ENCODE peak calls at places on chromosomes 12 and 14, in nine cellular contexts. I is astrocyte, W is H1, N is IMR-90, C is H9, J is pancreas, B is right atrium auricular region, S is stomach, G is A549. R is an unnamed sample.

GRCh38 chr12:117080707-117081141 is 18.5 kb downstream of the TESC start:
- DNase-seq in I (no peak), W (no peak), N (no peak), C (no peak), J (no peak), B (no peak), S (no peak), G (no peak), R (no peak)

GRCh38 chr14:97077253-97077653 is 280.1 kb downstream of the VRK1 start:
- DNase-seq in I (peak), W (no peak), N (no peak), C (no peak), J (no peak), B (peak), S (peak), G (peak), R (no peak)

GRCh38 chr14:22426711-22427110 is 162.3 kb downstream of the DAD1 start:
- DNase-seq in I (no peak), W (no peak), N (no peak), C (no peak), J (no peak), B (no peak), S (no peak), G (no peak), R (no peak)

GRCh38 chr14:32134448-32135070 is 57.5 kb downstream of the ARHGAP5 start:
- DNase-seq in I (peak), W (no peak), N (peak), C (no peak), J (no peak), B (no peak), S (no peak), G (peak), R (no peak)

GRCh38 chr14:21768116-21768874 is 94.7 kb upstream of the OR4E1 start:
- DNase-seq in I (no peak), W (no peak), N (peak), C (peak), J (no peak), B (no peak), S (no peak), G (peak), R (no peak)

GRCh38 chr14:90388437-90388836 is 8.4 kb upstream of the CALM1 start:
- DNase-seq in I (peak), W (no peak), N (peak), C (peak), J (peak), B (no peak), S (peak), G (peak), R (no peak)

GRCh38 chr12:46349253-46349652 is 23.3 kb downstream of the SLC38A2 start:
- DNase-seq in I (no peak), W (no peak), N (no peak), C (no peak), J (no peak), B (no peak), S (no peak), G (no peak), R (no peak)

GRCh38 chr14:54653764-54654469 is 87.0 kb downstream of the SAMD4A start:
- DNase-seq in I (peak), W (no peak), N (peak), C (no peak), J (no peak), B (peak), S (no peak), G (peak), R (no peak)

GRCh38 chr12:104006929-104007328 is 41.3 kb downstream of the TDG start:
- DNase-seq in I (peak), W (no peak), N (peak), C (no peak), J (no peak), B (no peak), S (no peak), G (peak), R (no peak)

GRCh38 chr12:28879379-28879778 is 269.7 kb upstream of the FAR2 start:
- DNase-seq in I (no peak), W (no peak), N (no peak), C (no peak), J (no peak), B (no peak), S (no peak), G (no peak), R (no peak)

GRCh38 chr12:67056329-67056728 is 212.8 kb upstream of the CAND1 start:
- DNase-seq in I (no peak), W (no peak), N (no peak), C (no peak), J (no peak), B (no peak), S (no peak), G (no peak), R (no peak)

GRCh38 chr12:2403221-2403976 is 350.6 kb downstream of the CACNA1C start:
- DNase-seq in I (no peak), W (no peak), N (no peak), C (no peak), J (no peak), B (no peak), S (no peak), G (no peak), R (no peak)

GRCh38 chr12:32161040-32161439 is 54.4 kb downstream of the BICD1 start:
- DNase-seq in I (no peak), W (no peak), N (no peak), C (no peak), J (no peak), B (no peak), S (no peak), G (no peak), R (no peak)

GRCh38 chr12:39441963-39442894 is 691 bp downstream of the KIF21A start:
- DNase-seq in I (peak), W (peak), N (no peak), C (peak), J (peak), B (peak), S (peak), G (peak), R (no peak)

GRCh38 chr14:98189521-98189920 is 1082.5 kb downstream of the BCL11B start:
- DNase-seq in I (no peak), W (no peak), N (no peak), C (no peak), J (no peak), B (no peak), S (no peak), G (no peak), R (no peak)

GRCh38 chr14:57403521-57403864 is 13.1 kb downstream of the NAA30 start:
- DNase-seq in I (no peak), W (no peak), N (no peak), C (no peak), J (no peak), B (no peak), S (no peak), G (no peak), R (no peak)

GRCh38 chr12:38664661-38665269 is 240.6 kb downstream of the CPNE8 start:
- DNase-seq in I (no peak), W (no peak), N (no peak), C (no peak), J (no peak), B (no peak), S (no peak), G (peak), R (no peak)

GRCh38 chr12:51210690-51211395 is 7.0 kb downstream of the POU6F1 start:
- DNase-seq in I (no peak), W (no peak), N (no peak), C (no peak), J (no peak), B (no peak), S (no peak), G (no peak), R (no peak)

GRCh38 chr14:68444449-68445168 is 348.3 kb downstream of the ZFP36L1 start:
- DNase-seq in I (peak), W (no peak), N (peak), C (no peak), J (peak), B (no peak), S (peak), G (no peak), R (no peak)

GRCh38 chr14:104544362-104544761 is 35.2 kb upstream of the C14orf180 start:
- DNase-seq in I (no peak), W (peak), N (no peak), C (peak), J (no peak), B (no peak), S (no peak), G (no peak), R (no peak)

GRCh38 chr12:96177013-96177412 is 17.2 kb upstream of the ELK3 start:
- DNase-seq in I (peak), W (no peak), N (peak), C (no peak), J (no peak), B (no peak), S (no peak), G (no peak), R (no peak)

GRCh38 chr14:98187302-98187701 is 1084.7 kb downstream of the BCL11B start:
- DNase-seq in I (no peak), W (no peak), N (no peak), C (no peak), J (no peak), B (no peak), S (no peak), G (no peak), R (no peak)

GRCh38 chr12:124564232-124564958 is 3.0 kb downstream of the NCOR2 start:
- DNase-seq in I (no peak), W (no peak), N (no peak), C (no peak), J (no peak), B (no peak), S (no peak), G (no peak), R (no peak)

GRCh38 chr14:50018236-50019210 is 97.8 kb downstream of the VCPKMT start:
- DNase-seq in I (peak), W (no peak), N (peak), C (no peak), J (no peak), B (no peak), S (peak), G (peak), R (no peak)

GRCh38 chr12:48789858-48790326 is 1.0 kb upstream of the ADCY6 start:
- DNase-seq in I (no peak), W (peak), N (no peak), C (no peak), J (no peak), B (no peak), S (no peak), G (no peak), R (no peak)

GRCh38 chr12:93614917-93615596 is 42.6 kb downstream of the SOCS2 start:
- DNase-seq in I (peak), W (no peak), N (peak), C (no peak), J (no peak), B (no peak), S (no peak), G (no peak), R (no peak)

GRCh38 chr12:132444957-132445883 is 44.7 kb upstream of the FBRSL1 start:
- DNase-seq in I (no peak), W (peak), N (no peak), C (peak), J (no peak), B (no peak), S (peak), G (no peak), R (no peak)

GRCh38 chr14:105052110-105052458 is 13.1 kb downstream of the GPR132 start:
- DNase-seq in I (no peak), W (no peak), N (no peak), C (no peak), J (no peak), B (no peak), S (no peak), G (no peak), R (no peak)

GRCh38 chr14:41873379-41874034 is 266.8 kb downstream of the LRFN5 start:
- DNase-seq in I (peak), W (no peak), N (peak), C (no peak), J (no peak), B (no peak), S (no peak), G (no peak), R (no peak)

GRCh38 chr12:31440586-31440985 is 114.6 kb upstream of the SINHCAF start:
- DNase-seq in I (no peak), W (peak), N (no peak), C (no peak), J (no peak), B (no peak), S (no peak), G (no peak), R (peak)

GRCh38 chr12:76480800-76481199 is 78.8 kb downstream of the OSBPL8 start:
- DNase-seq in I (no peak), W (no peak), N (no peak), C (no peak), J (no peak), B (no peak), S (no peak), G (no peak), R (no peak)

GRCh38 chr12:50234347-50234746 is 49.0 kb downstream of the LIMA1 start:
- DNase-seq in I (no peak), W (no peak), N (no peak), C (peak), J (no peak), B (no peak), S (peak), G (peak), R (no peak)

GRCh38 chr12:24864796-24865125 is 84.1 kb downstream of the BCAT1 start:
- DNase-seq in I (peak), W (no peak), N (peak), C (no peak), J (no peak), B (no peak), S (no peak), G (no peak), R (no peak)

GRCh38 chr12:130476451-130476850 is 138.8 kb downstream of the PIWIL1 start:
- DNase-seq in I (no peak), W (no peak), N (no peak), C (no peak), J (no peak), B (no peak), S (no peak), G (no peak), R (no peak)

GRCh38 chr14:55707365-55707804 is 127.4 kb downstream of the KTN1 start:
- DNase-seq in I (peak), W (no peak), N (peak), C (no peak), J (no peak), B (no peak), S (no peak), G (peak), R (no peak)

GRCh38 chr14:50530794-50531193 is 1.6 kb downstream of the MAP4K5 start:
- DNase-seq in I (no peak), W (no peak), N (no peak), C (no peak), J (no peak), B (no peak), S (no peak), G (no peak), R (no peak)

DNA sequence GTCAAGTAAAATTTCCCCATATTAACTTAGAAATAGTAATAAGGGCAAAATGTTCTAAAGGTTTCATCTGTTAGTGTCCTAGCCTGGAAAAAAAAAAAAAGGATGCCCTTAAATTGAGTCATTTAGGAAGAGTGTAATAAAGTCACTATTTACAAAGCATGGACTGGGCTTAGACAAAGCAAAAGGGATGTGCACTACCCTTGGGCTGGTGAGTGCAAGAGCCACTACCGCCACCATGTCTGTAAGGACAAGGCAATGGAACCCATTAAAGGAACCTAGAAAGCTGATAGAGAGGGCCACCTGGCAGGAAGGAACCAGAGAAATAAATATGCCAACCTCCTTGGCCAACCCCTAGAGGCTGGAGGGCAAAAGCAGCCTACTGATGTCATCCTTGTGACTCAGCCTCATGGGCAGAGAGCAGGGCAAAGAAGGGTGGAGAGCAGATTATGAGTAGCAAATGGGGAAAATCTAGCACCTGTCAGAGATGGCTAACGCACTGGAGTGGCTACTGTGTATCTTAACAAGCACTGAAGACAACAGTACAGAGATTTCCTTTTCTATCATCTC is 59.5 kb upstream of the FUT8 start:
- DNase-seq in I (no peak), W (no peak), N (no peak), C (no peak), J (no peak), B (no peak), S (peak), G (peak), R (no peak)
- H3K27ac ChIP-seq in I (no peak), W (no peak), N (no peak), C (no peak), J (no peak), B (no peak), S (peak), G (peak), R (no peak)

GRCh38 chr14:53186532-53186931 is 33.4 kb upstream of the DDHD1 start:
- DNase-seq in I (no peak), W (no peak), N (no peak), C (no peak), J (no peak), B (no peak), S (no peak), G (no peak), R (no peak)

GRCh38 chr14:53183611-53184010 is 30.5 kb upstream of the DDHD1 start:
- DNase-seq in I (peak), W (no peak), N (no peak), C (no peak), J (no peak), B (no peak), S (no peak), G (no peak), R (no peak)

GRCh38 chr14:53183071-53183470 is 29.9 kb upstream of the DDHD1 start:
- DNase-seq in I (no peak), W (no peak), N (no peak), C (no peak), J (no peak), B (no peak), S (no peak), G (no peak), R (no peak)

GRCh38 chr14:53174918-53175317 is 21.8 kb upstream of the DDHD1 start:
- DNase-seq in I (no peak), W (peak), N (no peak), C (no peak), J (no peak), B (no peak), S (no peak), G (no peak), R (no peak)

DNA sequence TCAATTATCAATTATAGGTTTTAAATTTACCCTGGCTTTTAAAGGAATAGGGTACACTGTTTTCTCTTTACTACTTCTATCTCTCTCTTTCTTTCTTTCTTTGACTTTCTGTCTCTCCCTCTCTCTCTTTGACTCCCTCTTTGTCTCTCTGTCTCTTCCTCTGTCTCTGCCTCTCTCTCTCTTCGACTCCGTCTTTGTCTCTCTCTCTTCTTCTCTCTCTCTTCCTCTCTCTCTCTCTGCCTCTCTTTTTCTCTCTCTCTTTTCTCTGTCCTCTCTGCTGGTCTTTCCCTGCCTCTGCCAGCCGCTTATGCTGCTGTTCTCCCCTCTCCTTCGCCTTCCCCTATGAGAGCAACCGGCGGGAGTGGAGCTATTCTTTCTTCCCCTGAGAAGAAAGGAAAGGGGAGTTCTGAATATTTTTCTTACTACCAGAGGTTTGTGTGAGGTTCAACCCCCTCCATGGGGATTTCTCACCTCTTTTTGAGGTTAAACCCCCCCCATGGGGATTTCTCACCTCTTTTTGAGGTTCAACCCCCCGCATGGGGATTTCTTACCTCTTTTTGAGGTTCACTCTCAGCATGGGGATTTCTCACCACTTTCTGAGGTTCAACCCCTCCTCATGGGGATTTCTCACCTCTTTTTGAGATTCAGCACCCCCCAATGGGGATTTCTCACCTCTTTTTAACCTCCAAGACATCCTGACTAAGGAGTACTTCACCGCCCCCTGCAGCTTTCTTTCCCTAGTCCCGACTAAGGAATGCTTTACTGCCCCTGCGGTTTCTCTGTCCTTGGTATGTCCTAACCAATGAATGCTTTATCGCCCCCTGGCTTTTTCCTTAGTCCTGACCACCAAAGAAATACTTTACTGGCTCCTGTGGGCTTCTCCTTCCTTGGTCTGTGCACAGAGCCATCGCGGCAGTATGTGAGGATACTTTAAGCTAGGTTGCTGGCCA is 27.4 kb upstream of the DDHD1 start:
- DNase-seq in I (no peak), W (peak), N (peak), C (peak), J (no peak), B (no peak), S (no peak), G (peak), R (no peak)
- TF ChIP-seq CTCF in I (peak), W (no peak), N (no peak), C (peak), J (no peak), B (no peak), S (no peak), G (no peak), R (no peak)

GRCh38 chr12:111354511-111354910 is 14.4 kb downstream of the PHETA1 start:
- DNase-seq in I (no peak), W (no peak), N (no peak), C (no peak), J (no peak), B (no peak), S (no peak), G (no peak), R (no peak)

GRCh38 chr12:111355181-111355925 is 13.5 kb downstream of the PHETA1 start:
- DNase-seq in I (no peak), W (no peak), N (no peak), C (no peak), J (no peak), B (no peak), S (no peak), G (no peak), R (no peak)

GRCh38 chr12:111352300-111352993 is 16.4 kb downstream of the PHETA1 start:
- DNase-seq in I (no peak), W (no peak), N (no peak), C (no peak), J (no peak), B (no peak), S (no peak), G (no peak), R (no peak)

GRCh38 chr12:111353026-111353425 is 15.9 kb downstream of the PHETA1 start:
- DNase-seq in I (no peak), W (no peak), N (no peak), C (no peak), J (no peak), B (no peak), S (no peak), G (no peak), R (no peak)

GRCh38 chr12:111353603-111354295 is 15.1 kb downstream of the PHETA1 start:
- DNase-seq in I (no peak), W (peak), N (no peak), C (peak), J (no peak), B (no peak), S (no peak), G (no peak), R (no peak)
- H3K27ac ChIP-seq in I (no peak), W (no peak), N (no peak), C (no peak), J (no peak), B (no peak), S (no peak), G (no peak), R (no peak)

DNA sequence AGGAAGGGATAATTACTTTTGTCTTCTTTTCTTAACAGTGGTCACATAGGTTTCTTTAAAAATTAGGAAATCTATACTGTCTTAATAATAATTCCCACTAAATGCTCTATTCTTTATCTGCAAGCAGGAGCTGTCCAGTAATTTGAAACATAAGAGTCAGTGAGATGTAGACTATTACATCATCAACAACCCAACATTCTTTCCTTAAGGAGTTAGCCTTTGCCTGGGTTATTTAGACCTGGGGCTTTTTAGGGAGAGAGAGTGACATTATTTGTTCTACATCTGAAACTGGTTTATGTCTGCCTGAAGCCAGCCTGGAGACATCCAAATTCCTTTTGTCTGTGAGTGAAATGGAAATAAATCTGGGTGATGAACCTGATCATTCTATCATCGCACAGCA is 294.4 kb downstream of the TMTC2 start:
- DNase-seq in I (no peak), W (no peak), N (no peak), C (no peak), J (no peak), B (no peak), S (no peak), G (no peak), R (no peak)
- TF ChIP-seq CTCF in I (no peak), W (no peak), N (no peak), C (no peak), J (no peak), B (no peak), S (no peak), G (no peak), R (no peak)

GRCh38 chr12:91225316-91225715 is 42.7 kb upstream of the DCN start:
- DNase-seq in I (peak), W (no peak), N (peak), C (no peak), J (no peak), B (no peak), S (no peak), G (no peak), R (no peak)
- H3K27ac ChIP-seq in I (no peak), W (no peak), N (peak), C (no peak), J (no peak), B (no peak), S (peak), G (no peak), R (peak)